ENCODE peak calls at places on chromosomes 3 and 15, in five cellular contexts. E is transverse colon, R is HCT116, Q is vagina, F is Panc1. N is an unnamed sample. For H3K4me1, the result is how much of the 10 kb centered on the place peaks cover.

GRCh38 chr3:125115640-125116039 is 59.8 kb upstream of the HEG1 start:
- DNase-seq in R (no peak), F (no peak), E (no peak), Q (no peak), N (no peak)

GRCh38 chr3:53708001-53708621 is 138.1 kb downstream of the CHDH start:
- DNase-seq in F (no peak), R (no peak), Q (peak), E (no peak), N (no peak)

GRCh38 chr15:22895465-22896190 is 57.2 kb downstream of the NIPA2 start:
- DNase-seq in R (peak), Q (no peak), E (peak), F (peak), N (no peak)

GRCh38 chr3:112640333-112640863 is 545 bp downstream of the CCDC80 start:
- DNase-seq in F (no peak), Q (no peak), E (no peak), R (no peak), N (peak)

GRCh38 chr15:67433495-67434099 is 87.3 kb upstream of the C15orf61 start:
- DNase-seq in R (peak), Q (no peak), F (no peak), E (peak), N (peak)

GRCh38 chr3:120160050-120160449 is 65.8 kb upstream of the GSK3B start:
- DNase-seq in F (no peak), R (peak), Q (no peak), E (peak), N (peak)

GRCh38 chr3:127639173-127640030 is 10.4 kb downstream of the PODXL2 start:
- DNase-seq in F (no peak), Q (no peak), R (no peak), E (no peak), N (peak)

GRCh38 chr15:44812029-44812517 is 75.7 kb downstream of the TRIM69 start:
- DNase-seq in Q (no peak), R (no peak), E (peak), F (no peak), N (no peak)

GRCh38 chr3:173732237-173732636 is 334.7 kb downstream of the NLGN1 start:
- DNase-seq in F (no peak), E (no peak), R (no peak), Q (no peak), N (no peak)

GRCh38 chr3:377158-377561 is 180.6 kb downstream of the CHL1 start:
- DNase-seq in R (no peak), F (peak), E (no peak), Q (no peak), N (no peak)

GRCh38 chr3:141331370-141332318 is 36.7 kb upstream of the ZBTB38 start:
- DNase-seq in F (peak), R (peak), E (peak), Q (no peak), N (peak)

GRCh38 chr3:61574854-61575253 is 13.5 kb downstream of the PTPRG start:
- DNase-seq in F (no peak), E (no peak), Q (peak), R (no peak), N (no peak)

GRCh38 chr3:114809668-114810413 is 337.2 kb downstream of the ZBTB20 start:
- DNase-seq in F (no peak), R (no peak), Q (no peak), E (no peak), N (no peak)

GRCh38 chr15:100060276-100060926 is 281.4 kb downstream of the ADAMTS17 start:
- DNase-seq in Q (no peak), F (no peak), R (no peak), E (peak), N (no peak)

GRCh38 chr3:23489338-23490158 is 286.4 kb downstream of the UBE2E2 start:
- DNase-seq in F (no peak), Q (no peak), R (no peak), E (no peak), N (no peak)

GRCh38 chr3:134605506-134605905 is 45.3 kb downstream of the KY start:
- DNase-seq in R (no peak), F (no peak), E (no peak), Q (peak), N (no peak)

GRCh38 chr15:62560943-62561571 is 396.0 kb upstream of the C2CD4B start:
- DNase-seq in E (peak), F (no peak), Q (no peak), R (no peak), N (no peak)

GRCh38 chr3:122415762-122416654 is at the start of gene WDR5B:
- DNase-seq in E (peak), R (peak), Q (peak), F (peak), N (peak)

GRCh38 chr15:90106522-90107117 is 4.4 kb upstream of the IDH2 start:
- DNase-seq in Q (no peak), R (no peak), F (no peak), E (no peak), N (peak)

GRCh38 chr15:67144609-67145306 is 79.4 kb downstream of the SMAD3 start:
- DNase-seq in E (no peak), Q (no peak), R (no peak), F (no peak), N (peak)

GRCh38 chr3:195900426-195901355 is 7.7 kb downstream of the TNK2 start:
- DNase-seq in E (peak), F (no peak), Q (no peak), R (no peak), N (peak)

GRCh38 chr15:48467801-48468200 is 136.6 kb downstream of the DUT start:
- DNase-seq in Q (no peak), E (no peak), F (no peak), R (no peak), N (no peak)

GRCh38 chr3:184284696-184285095 is 8.9 kb downstream of the ECE2 start:
- DNase-seq in Q (no peak), R (peak), E (no peak), F (no peak), N (no peak)

DNA sequence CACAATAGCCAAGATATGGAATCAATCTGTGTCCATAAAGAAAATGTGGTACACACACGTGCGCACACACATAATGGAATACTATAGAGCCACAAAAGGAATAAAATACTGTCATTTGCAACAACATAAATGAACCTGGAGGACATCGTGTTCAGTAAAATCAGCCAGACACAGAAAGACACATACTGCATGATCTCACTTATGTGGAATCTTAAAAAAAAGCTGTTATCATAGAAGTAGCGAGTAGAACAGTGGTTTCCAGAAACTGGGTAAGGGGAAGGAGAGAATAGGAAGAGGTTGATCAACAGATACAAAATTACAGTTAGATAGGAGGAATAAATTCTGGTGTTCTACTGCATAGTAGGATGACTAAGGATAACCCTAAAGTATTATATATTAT is 11.1 kb downstream of the ATOSA start:
- DNase-seq in F (no peak), R (no peak), E (no peak), Q (no peak), N (no peak)
- H3K4me1 ChIP-seq in F (under half), R (under half), E (under half), Q (under half), N (under half)

GRCh38 chr3:12229896-12230295 is 59.0 kb upstream of the PPARG start:
- DNase-seq in F (no peak), Q (no peak), E (peak), R (no peak), N (no peak)

GRCh38 chr3:12230406-12230805 is 58.5 kb upstream of the PPARG start:
- DNase-seq in Q (no peak), E (no peak), F (no peak), R (no peak), N (no peak)

GRCh38 chr3:12227833-12228232 is 61.0 kb upstream of the PPARG start:
- DNase-seq in Q (no peak), E (no peak), F (no peak), R (no peak), N (no peak)

GRCh38 chr3:12229144-12229871 is 59.6 kb upstream of the PPARG start:
- DNase-seq in E (no peak), F (no peak), Q (no peak), R (no peak), N (no peak)

DNA sequence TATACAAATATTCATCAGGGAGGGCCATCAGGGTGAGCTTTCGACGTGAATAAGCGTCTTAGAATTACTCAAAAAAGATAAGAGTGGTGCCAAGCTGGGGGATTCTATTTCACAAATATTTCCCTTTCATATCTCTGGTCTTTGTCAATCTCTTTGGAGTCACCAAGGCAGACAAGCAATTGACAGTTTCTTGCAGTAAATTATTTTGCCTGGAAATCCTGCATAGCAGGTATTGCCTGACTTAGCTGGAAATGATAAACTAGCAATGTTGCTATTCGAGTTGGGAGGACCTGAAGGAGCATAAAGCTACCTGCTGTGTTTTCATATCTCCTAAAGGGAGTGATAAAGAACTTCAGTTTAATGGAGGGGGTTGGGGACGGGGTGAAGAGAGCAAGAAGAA is 60.4 kb upstream of the PPARG start:
- DNase-seq in R (no peak), Q (no peak), E (no peak), F (no peak), N (no peak)
- H3K27ac ChIP-seq in R (no peak), Q (no peak), E (no peak), F (no peak), N (no peak)

GRCh38 chr3:10198226-10198625 is 33.5 kb downstream of the IRAK2 start:
- DNase-seq in F (no peak), E (no peak), R (no peak), Q (no peak), N (no peak)

GRCh38 chr3:10194328-10195071 is 29.8 kb downstream of the IRAK2 start:
- DNase-seq in E (peak), F (no peak), Q (no peak), R (no peak), N (no peak)

GRCh38 chr3:10196389-10197052 is 31.8 kb downstream of the IRAK2 start:
- DNase-seq in R (no peak), F (no peak), E (peak), Q (no peak), N (peak)

GRCh38 chr3:10193692-10194327 is 29.1 kb downstream of the IRAK2 start:
- DNase-seq in Q (no peak), F (no peak), E (no peak), R (no peak), N (no peak)

GRCh38 chr3:10195692-10196091 is 31.0 kb downstream of the IRAK2 start:
- DNase-seq in E (no peak), Q (no peak), R (no peak), F (no peak), N (no peak)
- TF ChIP-seq POLR2AphosphoS5 in E (no peak), Q (no peak), R (no peak), F (no peak), N (no peak)

DNA sequence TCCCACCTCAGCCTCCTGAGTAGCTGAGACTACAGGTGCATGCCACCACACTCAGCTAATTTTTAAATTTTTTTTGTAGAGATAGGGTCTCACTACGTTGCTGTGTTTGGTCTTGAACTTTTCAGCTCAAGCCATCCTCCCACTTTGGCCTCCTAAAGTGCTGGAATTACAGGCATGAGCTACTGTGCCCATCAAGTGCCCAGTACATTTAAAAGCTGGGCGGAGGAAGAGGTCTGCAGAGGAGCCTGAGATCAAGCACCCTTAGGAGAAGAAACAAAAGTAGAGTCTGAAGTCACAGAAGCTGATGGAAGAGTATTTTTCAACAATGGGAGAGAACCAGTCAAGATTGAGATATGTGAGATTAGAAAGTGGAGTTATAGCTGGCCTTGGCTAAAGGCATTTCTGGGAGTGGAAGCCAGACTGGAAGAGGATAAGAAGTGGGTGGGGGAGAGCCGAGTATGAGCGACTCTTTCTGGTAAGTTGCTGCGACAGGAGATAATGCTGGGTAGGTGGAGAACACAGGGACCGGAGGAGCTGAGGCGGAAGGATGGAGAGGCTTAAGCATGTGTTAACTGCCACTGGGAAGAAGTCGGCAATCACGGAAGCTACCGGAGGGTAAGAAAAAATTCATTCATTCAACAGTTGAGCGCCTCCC is 782 bp upstream of the IREB2 start:
- DNase-seq in Q (no peak), R (peak), F (no peak), E (no peak), N (no peak)
- H3K4me1 ChIP-seq in Q (under half), R (under half), F (under half), E (half or more), N (under half)

GRCh38 chr3:159798951-159799350 is 189.7 kb upstream of the IL12A start:
- DNase-seq in E (no peak), R (no peak), F (no peak), Q (no peak), N (no peak)
- H3K27ac ChIP-seq in E (peak), R (no peak), F (no peak), Q (no peak), N (peak)

DNA sequence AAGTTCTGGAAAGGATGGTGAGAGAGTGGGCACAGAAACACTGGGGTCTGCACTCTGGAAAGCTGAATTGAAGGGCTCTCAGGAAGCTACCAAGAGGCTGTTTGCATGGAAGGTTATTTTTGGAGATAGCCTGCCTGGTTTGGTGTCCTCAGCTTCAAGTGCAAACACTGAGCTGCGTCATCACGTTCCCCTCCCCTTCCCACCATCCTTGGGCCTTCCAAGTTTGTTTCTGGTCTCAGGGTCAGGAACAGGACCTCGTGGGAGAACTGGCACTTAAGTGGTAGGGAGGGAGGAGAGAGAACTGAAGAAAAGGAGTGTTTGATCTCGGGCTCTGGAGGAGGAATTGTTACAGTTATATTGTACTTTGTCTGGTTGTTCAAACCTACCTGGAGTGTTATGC is 10.6 kb downstream of the ST6GAL1 start:
- DNase-seq in E (no peak), R (no peak), Q (no peak), F (no peak), N (no peak)
- TF ChIP-seq POLR2AphosphoS5 in E (no peak), R (no peak), Q (no peak), F (no peak), N (no peak)

GRCh38 chr15:64017591-64018163 is 28.6 kb downstream of the DAPK2 start:
- DNase-seq in E (no peak), R (no peak), F (no peak), Q (no peak), N (no peak)
- H3K4me1 ChIP-seq in E (half or more), R (under half), F (under half), Q (under half), N (under half)

GRCh38 chr3:46365737-46366524 is 4.8 kb upstream of the CCR5 start:
- DNase-seq in Q (no peak), R (no peak), E (no peak), F (no peak), N (no peak)

GRCh38 chr3:46360904-46361303 is 7.0 kb downstream of the CCR2 start:
- DNase-seq in E (no peak), R (no peak), Q (no peak), F (no peak), N (no peak)

GRCh38 chr3:46359748-46360509 is 6.0 kb downstream of the CCR2 start:
- DNase-seq in Q (no peak), R (no peak), F (no peak), E (no peak), N (no peak)

GRCh38 chr3:46358466-46358865 is 4.6 kb downstream of the CCR2 start:
- DNase-seq in Q (no peak), E (no peak), F (no peak), R (no peak), N (no peak)

DNA sequence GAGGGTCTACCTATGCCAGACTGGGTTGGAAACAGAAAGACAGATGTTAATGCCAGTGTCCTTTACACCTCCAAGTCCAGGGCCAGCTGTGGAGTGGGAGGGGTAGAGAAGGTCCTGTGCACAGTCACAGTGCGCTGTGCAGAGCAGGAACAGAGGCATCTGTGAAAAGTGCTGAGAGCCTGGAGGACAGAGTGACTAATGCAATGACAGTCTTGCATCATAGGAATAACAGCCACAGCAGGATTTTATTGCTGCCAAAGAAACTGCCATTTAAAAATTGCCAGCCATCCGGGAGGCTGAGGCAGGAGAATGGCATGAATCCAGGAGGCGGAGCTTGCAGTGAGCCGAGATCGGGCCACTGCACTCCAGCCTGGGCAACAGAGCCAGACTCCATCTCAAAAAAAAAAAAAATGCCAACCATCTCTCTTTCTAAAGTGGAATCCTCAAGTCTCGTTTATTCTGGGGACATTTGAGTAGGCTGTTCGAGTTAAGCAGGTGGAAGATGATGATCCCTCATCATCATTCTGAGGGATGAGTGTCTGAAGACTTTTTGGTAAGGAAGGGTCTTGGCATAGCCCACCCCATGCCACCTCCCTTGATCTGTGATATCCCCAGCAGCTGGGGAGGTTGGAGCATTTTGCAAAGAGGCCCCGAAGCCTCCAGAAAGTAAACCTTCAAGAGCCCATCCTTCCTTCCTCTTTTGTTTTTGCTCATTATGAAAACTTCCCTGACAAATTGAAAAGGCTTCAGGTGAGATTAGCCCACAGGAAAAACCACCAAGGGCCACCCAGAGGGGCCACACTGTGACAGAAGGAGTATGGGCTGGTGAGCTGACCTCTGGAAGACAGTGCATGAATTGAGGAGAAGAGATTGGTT is 7.7 kb downstream of the CCR2 start:
- DNase-seq in R (no peak), Q (no peak), E (no peak), F (no peak), N (peak)
- H3K27ac ChIP-seq in R (no peak), Q (no peak), E (peak), F (no peak), N (no peak)